ENCODE peak calls at places on chromosomes 16 and 17, in seven cellular contexts. One of them, this sample, is unnamed. For H3K27me3, the result is how much of the 10 kb centered on the place peaks cover.

GRCh38 chr17:50518265-50519023 is 10.2 kb downstream of the MYCBPAP start:
- DNase-seq in CD8-positive, alpha-beta T cell: no peak
- DNase-seq in MM.1S: no peak
- DNase-seq in IMR-90: no peak
- DNase-seq in cardiac muscle cell: no peak
- DNase-seq in CD8-positive, alpha-beta memory T cell: no peak
- DNase-seq in SJCRH30: no peak
- DNase-seq in this sample: no peak

GRCh38 chr17:28986714-28987367 is 19.0 kb downstream of the SEZ6 start:
- DNase-seq in CD8-positive, alpha-beta T cell: no peak
- DNase-seq in MM.1S: no peak
- DNase-seq in IMR-90: no peak
- DNase-seq in cardiac muscle cell: no peak
- DNase-seq in CD8-positive, alpha-beta memory T cell: no peak
- DNase-seq in SJCRH30: peak
- DNase-seq in this sample: no peak

GRCh38 chr16:84247844-84248243 is 8.0 kb upstream of the KCNG4 start:
- DNase-seq in CD8-positive, alpha-beta T cell: no peak
- DNase-seq in MM.1S: no peak
- DNase-seq in IMR-90: peak
- DNase-seq in cardiac muscle cell: no peak
- DNase-seq in CD8-positive, alpha-beta memory T cell: no peak
- DNase-seq in SJCRH30: no peak
- DNase-seq in this sample: no peak

GRCh38 chr17:51118330-51119195 is 2.1 kb downstream of the SPAG9 start:
- DNase-seq in CD8-positive, alpha-beta T cell: no peak
- DNase-seq in MM.1S: no peak
- DNase-seq in IMR-90: no peak
- DNase-seq in cardiac muscle cell: no peak
- DNase-seq in CD8-positive, alpha-beta memory T cell: no peak
- DNase-seq in SJCRH30: peak
- DNase-seq in this sample: no peak

GRCh38 chr16:4610011-4611005 is 4.4 kb downstream of the UBALD1 start:
- DNase-seq in CD8-positive, alpha-beta T cell: no peak
- DNase-seq in MM.1S: no peak
- DNase-seq in IMR-90: no peak
- DNase-seq in cardiac muscle cell: no peak
- DNase-seq in CD8-positive, alpha-beta memory T cell: no peak
- DNase-seq in SJCRH30: no peak
- DNase-seq in this sample: no peak

GRCh38 chr16:15043344-15043743 is 12.5 kb downstream of the NTAN1 start:
- DNase-seq in CD8-positive, alpha-beta T cell: no peak
- DNase-seq in MM.1S: no peak
- DNase-seq in IMR-90: peak
- DNase-seq in cardiac muscle cell: no peak
- DNase-seq in CD8-positive, alpha-beta memory T cell: no peak
- DNase-seq in SJCRH30: no peak
- DNase-seq in this sample: no peak

GRCh38 chr17:63546308-63547082 is 3.8 kb upstream of the DCAF7 start:
- DNase-seq in CD8-positive, alpha-beta T cell: no peak
- DNase-seq in MM.1S: no peak
- DNase-seq in IMR-90: no peak
- DNase-seq in cardiac muscle cell: no peak
- DNase-seq in CD8-positive, alpha-beta memory T cell: no peak
- DNase-seq in SJCRH30: no peak
- DNase-seq in this sample: no peak

GRCh38 chr16:16071631-16072244 is 122.3 kb downstream of the ABCC1 start:
- DNase-seq in CD8-positive, alpha-beta T cell: no peak
- DNase-seq in MM.1S: no peak
- DNase-seq in IMR-90: peak
- DNase-seq in cardiac muscle cell: peak
- DNase-seq in CD8-positive, alpha-beta memory T cell: no peak
- DNase-seq in SJCRH30: peak
- DNase-seq in this sample: peak

GRCh38 chr17:63170795-63171194 is 204.8 kb downstream of the TANC2 start:
- DNase-seq in CD8-positive, alpha-beta T cell: no peak
- DNase-seq in MM.1S: no peak
- DNase-seq in IMR-90: no peak
- DNase-seq in cardiac muscle cell: no peak
- DNase-seq in CD8-positive, alpha-beta memory T cell: no peak
- DNase-seq in SJCRH30: no peak
- DNase-seq in this sample: no peak

GRCh38 chr17:74715144-74715543 is 2.4 kb upstream of the CD300LF start:
- DNase-seq in CD8-positive, alpha-beta T cell: no peak
- DNase-seq in MM.1S: no peak
- DNase-seq in IMR-90: no peak
- DNase-seq in cardiac muscle cell: no peak
- DNase-seq in CD8-positive, alpha-beta memory T cell: no peak
- DNase-seq in SJCRH30: no peak
- DNase-seq in this sample: no peak

GRCh38 chr16:28879261-28879840 is 1.1 kb downstream of the ATP2A1 start:
- DNase-seq in CD8-positive, alpha-beta T cell: no peak
- DNase-seq in MM.1S: no peak
- DNase-seq in IMR-90: no peak
- DNase-seq in cardiac muscle cell: no peak
- DNase-seq in CD8-positive, alpha-beta memory T cell: no peak
- DNase-seq in SJCRH30: no peak
- DNase-seq in this sample: no peak

DNA sequence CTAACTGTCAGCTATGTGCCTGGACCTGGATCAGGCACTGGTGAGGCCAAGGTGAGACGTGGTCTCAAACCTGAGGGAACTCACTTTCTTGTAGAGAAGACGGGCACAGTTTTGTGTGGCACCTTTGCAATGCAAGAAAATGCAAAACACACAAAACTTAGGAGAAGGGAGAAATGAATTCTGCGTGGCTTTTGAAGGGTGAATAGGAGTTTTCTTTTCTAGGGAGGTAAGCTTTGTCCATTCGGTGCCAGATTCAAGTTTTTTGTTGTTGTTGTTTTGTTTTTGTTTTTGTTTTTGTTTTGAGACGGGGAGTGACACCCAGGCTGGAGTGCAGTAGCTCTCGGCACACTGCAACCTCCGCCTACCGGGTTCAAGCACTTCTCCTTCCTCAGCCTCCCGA is 1.4 kb downstream of the TOM1L1 start:
- DNase-seq in CD8-positive, alpha-beta T cell: no peak
- DNase-seq in MM.1S: no peak
- DNase-seq in IMR-90: no peak
- DNase-seq in cardiac muscle cell: no peak
- DNase-seq in CD8-positive, alpha-beta memory T cell: no peak
- DNase-seq in SJCRH30: no peak
- DNase-seq in this sample: no peak
- H3K27ac ChIP-seq in CD8-positive, alpha-beta T cell: no peak
- H3K27ac ChIP-seq in MM.1S: no peak
- H3K27ac ChIP-seq in IMR-90: no peak
- H3K27ac ChIP-seq in cardiac muscle cell: no peak
- H3K27ac ChIP-seq in CD8-positive, alpha-beta memory T cell: no peak
- H3K27ac ChIP-seq in SJCRH30: no peak
- H3K27ac ChIP-seq in this sample: no peak

GRCh38 chr16:86572616-86573015 is 5.7 kb upstream of the FOXL1 start:
- DNase-seq in CD8-positive, alpha-beta T cell: no peak
- DNase-seq in MM.1S: no peak
- DNase-seq in IMR-90: no peak
- DNase-seq in cardiac muscle cell: no peak
- DNase-seq in CD8-positive, alpha-beta memory T cell: no peak
- DNase-seq in SJCRH30: no peak
- DNase-seq in this sample: no peak
- H3K27me3 ChIP-seq in CD8-positive, alpha-beta T cell: under half
- H3K27me3 ChIP-seq in MM.1S: half or more
- H3K27me3 ChIP-seq in IMR-90: under half
- H3K27me3 ChIP-seq in cardiac muscle cell: half or more
- H3K27me3 ChIP-seq in CD8-positive, alpha-beta memory T cell: under half
- H3K27me3 ChIP-seq in SJCRH30: under half
- H3K27me3 ChIP-seq in this sample: half or more

GRCh38 chr17:82782657-82783207 is 30.9 kb downstream of the TBCD start:
- DNase-seq in CD8-positive, alpha-beta T cell: no peak
- DNase-seq in MM.1S: no peak
- DNase-seq in IMR-90: no peak
- DNase-seq in cardiac muscle cell: no peak
- DNase-seq in CD8-positive, alpha-beta memory T cell: no peak
- DNase-seq in SJCRH30: no peak
- DNase-seq in this sample: peak
- H3K27ac ChIP-seq in CD8-positive, alpha-beta T cell: no peak
- H3K27ac ChIP-seq in MM.1S: peak
- H3K27ac ChIP-seq in IMR-90: no peak
- H3K27ac ChIP-seq in cardiac muscle cell: no peak
- H3K27ac ChIP-seq in CD8-positive, alpha-beta memory T cell: no peak
- H3K27ac ChIP-seq in SJCRH30: no peak
- H3K27ac ChIP-seq in this sample: peak

GRCh38 chr17:82228842-82229685 is at the start of gene SLC16A3:
- DNase-seq in CD8-positive, alpha-beta T cell: peak
- DNase-seq in MM.1S: peak
- DNase-seq in IMR-90: peak
- DNase-seq in cardiac muscle cell: peak
- DNase-seq in CD8-positive, alpha-beta memory T cell: peak
- DNase-seq in SJCRH30: no peak
- DNase-seq in this sample: peak
- H3K27me3 ChIP-seq in CD8-positive, alpha-beta T cell: under half
- H3K27me3 ChIP-seq in MM.1S: under half
- H3K27me3 ChIP-seq in IMR-90: under half
- H3K27me3 ChIP-seq in cardiac muscle cell: under half
- H3K27me3 ChIP-seq in CD8-positive, alpha-beta memory T cell: under half
- H3K27me3 ChIP-seq in SJCRH30: under half
- H3K27me3 ChIP-seq in this sample: under half

DNA sequence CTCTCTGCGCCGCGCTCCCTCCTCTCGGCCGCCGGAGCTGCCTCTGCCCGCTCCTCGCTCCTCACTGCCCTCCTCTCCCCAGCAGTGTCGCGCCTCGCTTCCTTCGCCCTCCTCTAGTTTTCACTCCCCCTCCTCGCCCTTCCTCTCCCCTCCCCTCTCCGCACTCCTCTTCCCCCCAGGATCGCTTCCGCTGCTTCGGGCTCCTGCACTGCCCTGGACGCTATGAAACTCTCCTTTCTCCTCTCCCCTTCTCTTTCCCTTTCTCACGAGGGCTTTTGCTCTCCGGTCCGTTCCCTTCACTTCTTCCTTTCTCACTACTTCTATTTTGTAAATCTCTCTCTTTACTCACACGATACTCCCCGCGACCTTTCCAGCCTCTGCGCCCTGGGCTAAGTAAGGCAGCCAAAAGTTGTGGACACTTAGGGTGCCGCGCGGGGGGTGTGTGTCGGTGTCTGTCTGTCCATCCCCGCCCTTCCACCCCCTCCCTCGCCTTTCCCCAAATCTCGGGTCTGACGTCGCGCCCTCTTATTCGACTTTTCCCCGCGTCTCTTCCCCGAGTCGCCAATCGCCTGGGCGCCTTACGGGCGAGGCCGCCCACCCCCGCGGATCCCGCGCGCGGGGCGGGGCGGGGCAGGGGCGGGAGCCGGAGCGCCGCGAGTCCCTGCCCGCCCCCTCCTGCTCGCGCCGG is at the start of gene IRX3:
- DNase-seq in CD8-positive, alpha-beta T cell: no peak
- DNase-seq in MM.1S: no peak
- DNase-seq in IMR-90: peak
- DNase-seq in cardiac muscle cell: peak
- DNase-seq in CD8-positive, alpha-beta memory T cell: no peak
- DNase-seq in SJCRH30: peak
- DNase-seq in this sample: peak
- H3K27ac ChIP-seq in CD8-positive, alpha-beta T cell: no peak
- H3K27ac ChIP-seq in MM.1S: no peak
- H3K27ac ChIP-seq in IMR-90: no peak
- H3K27ac ChIP-seq in cardiac muscle cell: peak
- H3K27ac ChIP-seq in CD8-positive, alpha-beta memory T cell: no peak
- H3K27ac ChIP-seq in SJCRH30: peak
- H3K27ac ChIP-seq in this sample: peak

GRCh38 chr16:56647641-56648431 is 3.9 kb upstream of the MT1B start:
- DNase-seq in CD8-positive, alpha-beta T cell: no peak
- DNase-seq in MM.1S: no peak
- DNase-seq in IMR-90: no peak
- DNase-seq in cardiac muscle cell: no peak
- DNase-seq in CD8-positive, alpha-beta memory T cell: no peak
- DNase-seq in SJCRH30: no peak
- DNase-seq in this sample: no peak

GRCh38 chr16:56643080-56643778 is 4.8 kb downstream of the MT1A start:
- DNase-seq in CD8-positive, alpha-beta T cell: peak
- DNase-seq in MM.1S: peak
- DNase-seq in IMR-90: no peak
- DNase-seq in cardiac muscle cell: peak
- DNase-seq in CD8-positive, alpha-beta memory T cell: peak
- DNase-seq in SJCRH30: no peak
- DNase-seq in this sample: peak

GRCh38 chr16:56643833-56644232 is 5.4 kb downstream of the MT1A start:
- DNase-seq in CD8-positive, alpha-beta T cell: no peak
- DNase-seq in MM.1S: no peak
- DNase-seq in IMR-90: no peak
- DNase-seq in cardiac muscle cell: no peak
- DNase-seq in CD8-positive, alpha-beta memory T cell: no peak
- DNase-seq in SJCRH30: no peak
- DNase-seq in this sample: no peak

GRCh38 chr16:56645311-56645710 is 6.4 kb upstream of the MT1B start:
- DNase-seq in CD8-positive, alpha-beta T cell: no peak
- DNase-seq in MM.1S: no peak
- DNase-seq in IMR-90: no peak
- DNase-seq in cardiac muscle cell: no peak
- DNase-seq in CD8-positive, alpha-beta memory T cell: no peak
- DNase-seq in SJCRH30: no peak
- DNase-seq in this sample: no peak

DNA sequence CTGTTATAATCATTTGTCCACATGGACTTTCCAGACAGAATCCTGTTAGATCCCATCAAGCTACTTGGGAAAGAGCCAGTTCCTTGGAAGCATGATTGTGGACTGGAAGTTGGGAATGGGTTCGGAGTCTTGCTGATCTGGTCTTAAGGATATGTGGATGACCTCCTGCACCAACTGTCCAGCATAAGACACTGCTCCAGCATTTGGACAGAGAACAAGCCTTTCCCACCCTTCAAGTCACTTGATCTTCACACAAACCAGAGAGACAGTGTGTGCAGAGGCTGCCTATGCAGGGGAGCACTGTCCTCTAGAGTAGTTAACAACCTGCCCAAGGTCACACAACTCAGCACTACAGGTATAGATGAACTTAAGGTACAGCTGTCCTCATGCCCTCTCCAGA is 5.8 kb upstream of the MT1B start:
- DNase-seq in CD8-positive, alpha-beta T cell: no peak
- DNase-seq in MM.1S: no peak
- DNase-seq in IMR-90: peak
- DNase-seq in cardiac muscle cell: no peak
- DNase-seq in CD8-positive, alpha-beta memory T cell: no peak
- DNase-seq in SJCRH30: no peak
- DNase-seq in this sample: no peak
- H3K27me3 ChIP-seq in CD8-positive, alpha-beta T cell: under half
- H3K27me3 ChIP-seq in MM.1S: under half
- H3K27me3 ChIP-seq in IMR-90: half or more
- H3K27me3 ChIP-seq in cardiac muscle cell: half or more
- H3K27me3 ChIP-seq in CD8-positive, alpha-beta memory T cell: under half
- H3K27me3 ChIP-seq in SJCRH30: under half
- H3K27me3 ChIP-seq in this sample: half or more

This sample was measured in left ventricle myocardium inferior.